ENCODE peak calls at places on chromosomes 16 and 17, in ten cellular contexts. One of them, this sample, is unnamed. For H3K27me3 and H3K4me1, the result is how much of the 10 kb centered on the place peaks cover.

GRCh38 chr16:19655242-19655777 is 62.7 kb downstream of the KNOP1 start:
- DNase-seq in IMR-90: no peak
- DNase-seq in tibial artery: no peak
- DNase-seq in CD8-positive, alpha-beta T cell: no peak
- DNase-seq in heart left ventricle: no peak
- DNase-seq in left ventricle myocardium inferior: no peak
- DNase-seq in tibial nerve: no peak
- DNase-seq in effector memory CD4-positive, alpha-beta T cell: no peak
- DNase-seq in spleen: no peak
- DNase-seq in cardiac muscle cell: no peak
- DNase-seq in this sample: no peak

GRCh38 chr16:74100405-74101316 is 196.0 kb upstream of the PSMD7 start:
- DNase-seq in tibial nerve: no peak
- DNase-seq in cardiac muscle cell: no peak
- DNase-seq in CD8-positive, alpha-beta T cell: no peak
- DNase-seq in left ventricle myocardium inferior: no peak
- DNase-seq in tibial artery: no peak
- DNase-seq in heart left ventricle: no peak
- DNase-seq in effector memory CD4-positive, alpha-beta T cell: no peak
- DNase-seq in IMR-90: no peak
- DNase-seq in spleen: no peak
- DNase-seq in this sample: no peak

GRCh38 chr17:40068584-40068916 is 5.8 kb downstream of the THRA start:
- DNase-seq in left ventricle myocardium inferior: no peak
- DNase-seq in tibial artery: no peak
- DNase-seq in spleen: no peak
- DNase-seq in heart left ventricle: no peak
- DNase-seq in tibial nerve: no peak
- DNase-seq in effector memory CD4-positive, alpha-beta T cell: no peak
- DNase-seq in IMR-90: no peak
- DNase-seq in cardiac muscle cell: no peak
- DNase-seq in CD8-positive, alpha-beta T cell: no peak
- DNase-seq in this sample: no peak

GRCh38 chr17:31674305-31674704 is 184.7 kb downstream of the COPRS start:
- DNase-seq in left ventricle myocardium inferior: no peak
- DNase-seq in spleen: no peak
- DNase-seq in IMR-90: peak
- DNase-seq in effector memory CD4-positive, alpha-beta T cell: no peak
- DNase-seq in heart left ventricle: no peak
- DNase-seq in CD8-positive, alpha-beta T cell: no peak
- DNase-seq in tibial nerve: no peak
- DNase-seq in tibial artery: no peak
- DNase-seq in cardiac muscle cell: peak
- DNase-seq in this sample: no peak

GRCh38 chr16:11255737-11256656 is at the start of gene SOCS1:
- DNase-seq in heart left ventricle: peak
- DNase-seq in cardiac muscle cell: peak
- DNase-seq in tibial nerve: peak
- DNase-seq in spleen: peak
- DNase-seq in effector memory CD4-positive, alpha-beta T cell: peak
- DNase-seq in tibial artery: peak
- DNase-seq in left ventricle myocardium inferior: peak
- DNase-seq in IMR-90: peak
- DNase-seq in CD8-positive, alpha-beta T cell: peak
- DNase-seq in this sample: no peak

GRCh38 chr16:57538235-57538711 is 1.9 kb upstream of the CCDC102A start:
- DNase-seq in IMR-90: no peak
- DNase-seq in CD8-positive, alpha-beta T cell: no peak
- DNase-seq in tibial nerve: no peak
- DNase-seq in heart left ventricle: no peak
- DNase-seq in effector memory CD4-positive, alpha-beta T cell: no peak
- DNase-seq in cardiac muscle cell: no peak
- DNase-seq in tibial artery: peak
- DNase-seq in spleen: peak
- DNase-seq in left ventricle myocardium inferior: no peak
- DNase-seq in this sample: peak

GRCh38 chr17:3695129-3695722 is 729 bp downstream of the P2RX5 start:
- DNase-seq in heart left ventricle: peak
- DNase-seq in IMR-90: no peak
- DNase-seq in spleen: no peak
- DNase-seq in effector memory CD4-positive, alpha-beta T cell: no peak
- DNase-seq in tibial artery: peak
- DNase-seq in left ventricle myocardium inferior: peak
- DNase-seq in tibial nerve: no peak
- DNase-seq in CD8-positive, alpha-beta T cell: no peak
- DNase-seq in cardiac muscle cell: no peak
- DNase-seq in this sample: no peak

GRCh38 chr17:71855000-71855399 is 265.8 kb upstream of the SOX9 start:
- DNase-seq in tibial nerve: no peak
- DNase-seq in CD8-positive, alpha-beta T cell: no peak
- DNase-seq in effector memory CD4-positive, alpha-beta T cell: no peak
- DNase-seq in IMR-90: no peak
- DNase-seq in left ventricle myocardium inferior: no peak
- DNase-seq in spleen: no peak
- DNase-seq in heart left ventricle: no peak
- DNase-seq in tibial artery: no peak
- DNase-seq in cardiac muscle cell: no peak
- DNase-seq in this sample: no peak

GRCh38 chr16:15777533-15778203 is 79.2 kb downstream of the MYH11 start:
- DNase-seq in heart left ventricle: no peak
- DNase-seq in CD8-positive, alpha-beta T cell: no peak
- DNase-seq in left ventricle myocardium inferior: no peak
- DNase-seq in effector memory CD4-positive, alpha-beta T cell: no peak
- DNase-seq in spleen: peak
- DNase-seq in cardiac muscle cell: peak
- DNase-seq in tibial artery: no peak
- DNase-seq in IMR-90: peak
- DNase-seq in tibial nerve: no peak
- DNase-seq in this sample: no peak

GRCh38 chr17:28118362-28118761 is 75.9 kb downstream of the NLK start:
- DNase-seq in spleen: no peak
- DNase-seq in cardiac muscle cell: no peak
- DNase-seq in tibial nerve: no peak
- DNase-seq in heart left ventricle: no peak
- DNase-seq in tibial artery: no peak
- DNase-seq in CD8-positive, alpha-beta T cell: no peak
- DNase-seq in left ventricle myocardium inferior: no peak
- DNase-seq in effector memory CD4-positive, alpha-beta T cell: no peak
- DNase-seq in IMR-90: no peak
- DNase-seq in this sample: no peak

GRCh38 chr17:28119049-28119448 is 76.6 kb downstream of the NLK start:
- DNase-seq in spleen: no peak
- DNase-seq in IMR-90: no peak
- DNase-seq in left ventricle myocardium inferior: no peak
- DNase-seq in heart left ventricle: no peak
- DNase-seq in tibial nerve: no peak
- DNase-seq in effector memory CD4-positive, alpha-beta T cell: no peak
- DNase-seq in cardiac muscle cell: no peak
- DNase-seq in tibial artery: no peak
- DNase-seq in CD8-positive, alpha-beta T cell: no peak
- DNase-seq in this sample: no peak

GRCh38 chr17:28119560-28119959 is 77.1 kb downstream of the NLK start:
- DNase-seq in cardiac muscle cell: no peak
- DNase-seq in heart left ventricle: no peak
- DNase-seq in spleen: no peak
- DNase-seq in IMR-90: no peak
- DNase-seq in effector memory CD4-positive, alpha-beta T cell: no peak
- DNase-seq in CD8-positive, alpha-beta T cell: no peak
- DNase-seq in left ventricle myocardium inferior: no peak
- DNase-seq in tibial artery: no peak
- DNase-seq in tibial nerve: no peak
- DNase-seq in this sample: no peak

GRCh38 chr17:28115046-28115445 is 72.6 kb downstream of the NLK start:
- DNase-seq in tibial nerve: no peak
- DNase-seq in heart left ventricle: no peak
- DNase-seq in effector memory CD4-positive, alpha-beta T cell: no peak
- DNase-seq in IMR-90: no peak
- DNase-seq in CD8-positive, alpha-beta T cell: no peak
- DNase-seq in cardiac muscle cell: no peak
- DNase-seq in spleen: no peak
- DNase-seq in tibial artery: no peak
- DNase-seq in left ventricle myocardium inferior: no peak
- DNase-seq in this sample: no peak

GRCh38 chr17:28117304-28117703 is 74.8 kb downstream of the NLK start:
- DNase-seq in left ventricle myocardium inferior: no peak
- DNase-seq in heart left ventricle: no peak
- DNase-seq in tibial nerve: no peak
- DNase-seq in cardiac muscle cell: no peak
- DNase-seq in tibial artery: no peak
- DNase-seq in CD8-positive, alpha-beta T cell: no peak
- DNase-seq in IMR-90: no peak
- DNase-seq in effector memory CD4-positive, alpha-beta T cell: no peak
- DNase-seq in spleen: no peak
- DNase-seq in this sample: no peak
- H3K27me3 ChIP-seq in left ventricle myocardium inferior: under half
- H3K27me3 ChIP-seq in heart left ventricle: under half
- H3K27me3 ChIP-seq in tibial nerve: under half
- H3K27me3 ChIP-seq in cardiac muscle cell: under half
- H3K27me3 ChIP-seq in tibial artery: under half
- H3K27me3 ChIP-seq in CD8-positive, alpha-beta T cell: under half
- H3K27me3 ChIP-seq in IMR-90: under half
- H3K27me3 ChIP-seq in effector memory CD4-positive, alpha-beta T cell: under half
- H3K27me3 ChIP-seq in spleen: under half
- H3K27me3 ChIP-seq in this sample: under half

DNA sequence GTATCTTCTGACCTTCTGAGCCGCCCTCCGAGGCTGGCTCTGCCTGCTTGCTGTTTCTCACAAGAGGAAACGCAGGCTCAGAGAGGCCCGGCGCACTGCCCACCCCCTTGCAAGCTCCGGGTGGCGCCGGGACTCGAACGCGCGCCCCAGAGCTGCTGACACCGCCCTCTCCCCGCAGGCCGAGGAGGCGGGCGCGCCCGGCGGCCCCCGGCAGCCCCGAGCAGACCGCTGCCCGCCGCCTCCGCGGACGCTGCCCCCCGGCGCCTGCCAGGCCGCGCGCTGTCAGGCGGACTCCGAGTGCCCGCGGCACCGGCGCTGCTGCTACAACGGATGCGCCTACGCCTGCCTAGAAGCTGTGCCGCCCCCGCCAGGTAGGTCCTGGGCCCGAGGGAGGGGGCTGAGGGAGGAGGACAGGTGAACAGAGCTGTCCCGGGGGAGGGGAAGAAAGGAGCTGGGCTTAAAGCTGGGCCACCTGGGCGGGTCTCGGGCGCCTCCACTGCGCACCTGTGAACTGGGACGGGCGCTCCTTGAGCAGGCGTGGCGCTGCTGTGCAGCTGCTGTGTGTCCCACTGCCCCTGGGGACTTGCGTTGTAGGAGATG is 18.2 kb downstream of the WFDC1 start:
- DNase-seq in IMR-90: no peak
- DNase-seq in tibial nerve: no peak
- DNase-seq in CD8-positive, alpha-beta T cell: no peak
- DNase-seq in cardiac muscle cell: no peak
- DNase-seq in spleen: no peak
- DNase-seq in left ventricle myocardium inferior: no peak
- DNase-seq in tibial artery: no peak
- DNase-seq in effector memory CD4-positive, alpha-beta T cell: no peak
- DNase-seq in heart left ventricle: no peak
- DNase-seq in this sample: no peak
- H3K4me3 ChIP-seq in IMR-90: no peak
- H3K4me3 ChIP-seq in tibial nerve: no peak
- H3K4me3 ChIP-seq in CD8-positive, alpha-beta T cell: no peak
- H3K4me3 ChIP-seq in cardiac muscle cell: no peak
- H3K4me3 ChIP-seq in spleen: no peak
- H3K4me3 ChIP-seq in left ventricle myocardium inferior: no peak
- H3K4me3 ChIP-seq in tibial artery: peak
- H3K4me3 ChIP-seq in effector memory CD4-positive, alpha-beta T cell: no peak
- H3K4me3 ChIP-seq in heart left ventricle: no peak
- H3K4me3 ChIP-seq in this sample: no peak

DNA sequence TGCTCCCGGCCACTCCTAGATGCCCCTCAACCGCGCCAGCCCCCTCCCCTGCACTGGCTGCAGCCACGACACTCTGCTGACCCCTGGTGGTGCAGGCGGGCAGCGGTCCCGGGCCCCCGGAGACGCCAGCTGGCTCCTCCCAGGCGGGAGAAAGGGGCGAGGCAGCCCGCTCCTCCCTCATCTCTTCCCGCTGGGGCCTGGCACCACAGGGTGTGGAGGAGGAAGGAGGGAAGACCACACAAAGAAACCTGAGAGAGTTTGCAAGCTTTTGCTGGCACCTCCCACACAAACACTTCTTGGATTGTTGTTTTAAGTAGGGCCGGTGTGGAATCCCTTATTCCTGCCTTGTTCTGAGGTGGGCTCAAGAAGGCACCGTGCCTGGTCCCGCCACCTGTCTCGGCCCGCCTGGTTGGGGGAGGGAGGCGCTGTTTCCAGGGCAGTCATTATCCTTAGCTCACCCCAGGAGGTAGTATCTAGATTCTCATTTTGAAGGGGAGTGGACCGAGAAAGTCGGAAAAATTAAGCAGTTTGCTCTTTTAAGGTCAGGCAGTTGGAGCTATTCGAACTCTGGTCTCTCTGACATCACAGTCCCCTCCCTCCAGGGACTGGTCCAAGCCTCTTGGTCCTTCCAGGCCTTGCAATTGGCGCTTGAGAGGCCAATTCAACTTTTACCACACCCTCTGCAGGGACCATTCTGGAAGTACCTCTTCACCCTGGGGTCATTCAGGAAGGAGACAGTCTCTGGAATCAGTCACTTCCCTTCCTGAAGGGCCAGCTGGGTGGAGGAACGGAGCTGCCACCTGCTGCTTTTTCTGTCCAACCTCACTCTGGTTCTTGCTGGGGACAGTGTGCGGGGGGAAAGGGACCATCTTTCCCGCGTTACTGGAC is 951 bp upstream of the ANKRD13B start:
- DNase-seq in heart left ventricle: peak
- DNase-seq in spleen: peak
- DNase-seq in left ventricle myocardium inferior: peak
- DNase-seq in cardiac muscle cell: peak
- DNase-seq in tibial nerve: peak
- DNase-seq in CD8-positive, alpha-beta T cell: peak
- DNase-seq in tibial artery: peak
- DNase-seq in IMR-90: peak
- DNase-seq in effector memory CD4-positive, alpha-beta T cell: peak
- DNase-seq in this sample: no peak
- H3K4me1 ChIP-seq in heart left ventricle: half or more
- H3K4me1 ChIP-seq in spleen: half or more
- H3K4me1 ChIP-seq in left ventricle myocardium inferior: half or more
- H3K4me1 ChIP-seq in cardiac muscle cell: under half
- H3K4me1 ChIP-seq in tibial nerve: under half
- H3K4me1 ChIP-seq in CD8-positive, alpha-beta T cell: half or more
- H3K4me1 ChIP-seq in tibial artery: half or more
- H3K4me1 ChIP-seq in IMR-90: under half
- H3K4me1 ChIP-seq in effector memory CD4-positive, alpha-beta T cell: under half
- H3K4me1 ChIP-seq in this sample: under half

GRCh38 chr17:44307387-44308186 is 814 bp upstream of the RUNDC3A start:
- DNase-seq in CD8-positive, alpha-beta T cell: no peak
- DNase-seq in cardiac muscle cell: peak
- DNase-seq in tibial artery: no peak
- DNase-seq in heart left ventricle: no peak
- DNase-seq in IMR-90: no peak
- DNase-seq in tibial nerve: no peak
- DNase-seq in spleen: peak
- DNase-seq in left ventricle myocardium inferior: no peak
- DNase-seq in effector memory CD4-positive, alpha-beta T cell: no peak
- DNase-seq in this sample: no peak
- H3K27me3 ChIP-seq in CD8-positive, alpha-beta T cell: under half
- H3K27me3 ChIP-seq in cardiac muscle cell: under half
- H3K27me3 ChIP-seq in tibial artery: half or more
- H3K27me3 ChIP-seq in heart left ventricle: under half
- H3K27me3 ChIP-seq in IMR-90: under half
- H3K27me3 ChIP-seq in tibial nerve: half or more
- H3K27me3 ChIP-seq in spleen: half or more
- H3K27me3 ChIP-seq in left ventricle myocardium inferior: half or more
- H3K27me3 ChIP-seq in effector memory CD4-positive, alpha-beta T cell: under half
- H3K27me3 ChIP-seq in this sample: under half

This sample was measured in RWPE2.